ENCODE peak calls at places on chromosomes 3 and 15, in seven cellular contexts. I is adrenal gland, V is fibroblast of lung, C is mesendoderm, H is adipocyte, L is aorta, W is astrocyte. K is an unnamed sample.

GRCh38 chr3:43689766-43690399 is 855 bp upstream of the ABHD5 start:
- DNase-seq in L (no peak), V (no peak), I (peak; percentile 27), C (no peak), H (no peak), W (no peak), K (no peak)

GRCh38 chr3:87997298-87997697 is 61.5 kb downstream of the CGGBP1 start:
- DNase-seq in C (no peak), I (peak; percentile 25), W (no peak), V (no peak), H (no peak), L (no peak), K (no peak)

GRCh38 chr3:30308131-30308530 is 298.3 kb upstream of the TGFBR2 start:
- DNase-seq in C (no peak), H (peak; percentile 66), L (no peak), W (no peak), V (peak; percentile 81), I (no peak), K (no peak)

GRCh38 chr15:52680041-52680391 is 828 bp upstream of the ATOSA start:
- DNase-seq in L (no peak), W (peak; percentile 11), V (peak; percentile 22), I (no peak), C (no peak), H (peak; percentile 72), K (no peak)

GRCh38 chr3:4065080-4065479 is 238.1 kb upstream of the SETMAR start:
- DNase-seq in C (no peak), W (no peak), V (no peak), H (no peak), L (no peak), I (no peak), K (no peak)

GRCh38 chr3:181329024-181329423 is 339.5 kb upstream of the DNAJC19 start:
- DNase-seq in C (no peak), H (no peak), W (no peak), I (no peak), L (no peak), V (no peak), K (no peak)

GRCh38 chr3:32077260-32078084 is 28.9 kb upstream of the GPD1L start:
- DNase-seq in C (no peak), W (no peak), V (peak; percentile 53), I (no peak), H (no peak), L (no peak), K (peak; percentile 64)

GRCh38 chr3:3305087-3305486 is 125.6 kb upstream of the CRBN start:
- DNase-seq in V (no peak), H (no peak), C (no peak), W (no peak), I (no peak), L (no peak), K (no peak)

GRCh38 chr15:26521142-26521541 is 251.7 kb downstream of the GABRB3 start:
- DNase-seq in L (no peak), V (no peak), I (no peak), C (no peak), H (no peak), W (no peak), K (no peak)

GRCh38 chr3:171195686-171196085 is 169.2 kb upstream of the SLC2A2 start:
- DNase-seq in W (no peak), H (no peak), C (no peak), L (no peak), V (no peak), I (no peak), K (no peak)

GRCh38 chr3:80696280-80696679 is 928.5 kb upstream of the ROBO1 start:
- DNase-seq in V (no peak), L (no peak), H (no peak), W (no peak), I (no peak), C (peak; percentile 31), K (no peak)

GRCh38 chr3:134341391-134341790 is 32.9 kb downstream of the AMOTL2 start:
- DNase-seq in I (no peak), L (peak; percentile 19), C (no peak), V (no peak), H (no peak), W (no peak), K (no peak)

GRCh38 chr15:52261026-52261425 is 34.6 kb downstream of the MYO5C start:
- DNase-seq in I (no peak), C (no peak), V (no peak), L (no peak), W (no peak), H (no peak), K (no peak)

GRCh38 chr3:165206454-165207266 is 10.5 kb upstream of the SLITRK3 start:
- DNase-seq in I (peak; percentile 73), V (peak; percentile 81), W (peak; percentile 61), L (peak; percentile 91), H (peak; percentile 88), C (peak; percentile 88), K (no peak)

GRCh38 chr3:186225603-186226002 is 116.7 kb upstream of the ETV5 start:
- DNase-seq in I (no peak), L (no peak), W (no peak), H (no peak), V (no peak), C (no peak), K (no peak)

GRCh38 chr3:188261011-188261410 is 107.1 kb downstream of the LPP start:
- DNase-seq in L (no peak), H (no peak), I (no peak), V (no peak), C (no peak), W (no peak), K (no peak)

GRCh38 chr3:188262913-188263683 is 109.1 kb downstream of the LPP start:
- DNase-seq in I (peak; percentile 45), W (peak; percentile 94), V (peak; percentile 78), H (peak; percentile 51), C (no peak), L (peak; percentile 79), K (no peak)

GRCh38 chr3:188259611-188260010 is 105.7 kb downstream of the LPP start:
- DNase-seq in V (no peak), W (no peak), I (no peak), C (no peak), L (no peak), H (no peak), K (no peak)

GRCh38 chr3:188264231-188265213 is 110.6 kb downstream of the LPP start:
- DNase-seq in I (no peak), H (peak; percentile 46), V (peak; percentile 65), C (no peak), L (no peak), W (peak; percentile 69), K (no peak)

DNA sequence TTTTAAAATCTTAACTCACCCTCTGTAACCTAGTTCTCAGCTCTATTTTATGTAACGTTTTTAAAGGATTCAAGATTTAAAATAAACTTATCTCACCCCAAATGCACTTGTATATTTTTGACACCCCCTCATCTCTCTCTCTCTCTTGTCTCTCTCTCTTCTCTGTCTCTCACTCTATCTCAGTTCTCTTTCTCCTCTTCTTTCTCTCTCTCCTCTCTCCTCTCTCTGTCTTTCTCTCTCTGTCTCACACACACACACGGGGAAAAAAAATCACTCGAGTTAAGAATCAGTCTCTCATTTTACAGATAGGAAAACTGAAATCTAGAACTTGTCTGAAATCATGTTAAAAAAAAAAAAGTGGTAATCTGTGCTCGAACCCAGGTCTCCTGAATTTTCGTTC is 108.5 kb downstream of the LPP start:
- DNase-seq in V (no peak), C (no peak), W (no peak), L (no peak), H (no peak), I (no peak), K (no peak)
- H3K4me1 ChIP-seq in V (peaks cover 32% of the 10 kb centered on the region), C (peaks cover 8% of the 10 kb centered on the region), W (peaks cover 68% of the 10 kb centered on the region), L (peaks cover 11% of the 10 kb centered on the region), H (peaks cover 58% of the 10 kb centered on the region), I (peaks cover 9% of the 10 kb centered on the region), K (peaks cover 50% of the 10 kb centered on the region)

DNA sequence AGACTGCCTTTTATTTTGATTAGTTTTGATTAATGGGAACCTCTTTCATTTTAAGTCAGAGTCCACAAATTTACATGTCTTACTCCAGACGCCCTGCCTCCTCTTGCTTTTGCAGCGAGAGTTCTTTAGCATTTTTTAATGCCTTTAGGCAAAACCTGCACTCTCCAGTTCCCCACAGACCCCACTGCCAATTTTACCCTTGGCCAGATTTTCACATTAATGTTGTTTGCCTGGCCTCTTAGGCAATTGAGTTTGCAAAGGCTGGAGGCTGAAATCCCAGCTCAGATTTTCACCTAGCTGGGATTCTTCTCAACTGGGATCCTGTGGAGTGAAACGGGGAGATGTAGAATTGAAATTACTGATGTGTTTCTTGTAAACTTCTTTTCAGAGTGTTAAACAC is 85.8 kb downstream of the GAP43 start:
- DNase-seq in C (no peak), V (no peak), I (no peak), L (no peak), W (no peak), H (no peak), K (no peak)
- H3K4me1 ChIP-seq in C (no peaks in the 10 kb centered on the region), V (no peaks in the 10 kb centered on the region), I (peaks cover 6% of the 10 kb centered on the region), L (no peaks in the 10 kb centered on the region), W (peaks cover 8% of the 10 kb centered on the region), H (peaks cover 29% of the 10 kb centered on the region), K (no peaks in the 10 kb centered on the region)

GRCh38 chr3:100073049-100073422 is 41.3 kb downstream of the FILIP1L start:
- DNase-seq in L (no peak), W (no peak), C (no peak), V (no peak), H (no peak), I (no peak), K (no peak)

GRCh38 chr3:100072328-100073048 is 41.8 kb downstream of the FILIP1L start:
- DNase-seq in W (no peak), L (no peak), C (no peak), V (peak; percentile 63), I (no peak), H (peak; percentile 52), K (no peak)

GRCh38 chr3:100067589-100067988 is 46.7 kb downstream of the FILIP1L start:
- DNase-seq in I (no peak), C (no peak), H (no peak), L (no peak), V (no peak), W (no peak), K (no peak)

GRCh38 chr3:100068758-100069345 is 45.4 kb downstream of the FILIP1L start:
- DNase-seq in V (peak; percentile 82), H (peak; percentile 83), L (peak; percentile 93), I (peak; percentile 89), W (peak; percentile 67), C (peak; percentile 80), K (peak; percentile 86)

DNA sequence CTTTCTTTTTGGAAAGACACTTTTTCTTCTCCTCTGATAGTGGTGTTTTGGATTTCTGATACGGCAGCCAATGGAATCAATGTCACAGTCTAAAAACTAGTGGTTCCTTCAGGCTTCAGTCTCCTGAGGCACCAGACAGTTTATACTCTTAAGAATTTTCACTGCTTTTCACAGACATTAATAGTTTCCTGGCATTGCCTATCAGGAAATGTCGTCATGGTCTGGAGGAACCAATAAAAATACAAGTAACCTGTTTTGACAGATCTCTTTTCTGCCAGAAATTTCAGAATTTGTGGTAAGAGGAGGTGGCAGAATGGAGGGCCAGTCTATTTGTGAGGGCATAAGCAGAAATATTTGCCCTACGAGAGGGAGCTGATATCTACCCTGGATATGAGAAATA is 44.8 kb downstream of the FILIP1L start:
- DNase-seq in I (no peak), H (no peak), V (no peak), C (no peak), W (no peak), L (no peak), K (no peak)
- H3K4me1 ChIP-seq in I (no peaks in the 10 kb centered on the region), H (peaks cover 29% of the 10 kb centered on the region), V (peaks cover 7% of the 10 kb centered on the region), C (peaks cover 3% of the 10 kb centered on the region), W (peaks cover 16% of the 10 kb centered on the region), L (peaks cover 4% of the 10 kb centered on the region), K (no peaks in the 10 kb centered on the region)

DNA sequence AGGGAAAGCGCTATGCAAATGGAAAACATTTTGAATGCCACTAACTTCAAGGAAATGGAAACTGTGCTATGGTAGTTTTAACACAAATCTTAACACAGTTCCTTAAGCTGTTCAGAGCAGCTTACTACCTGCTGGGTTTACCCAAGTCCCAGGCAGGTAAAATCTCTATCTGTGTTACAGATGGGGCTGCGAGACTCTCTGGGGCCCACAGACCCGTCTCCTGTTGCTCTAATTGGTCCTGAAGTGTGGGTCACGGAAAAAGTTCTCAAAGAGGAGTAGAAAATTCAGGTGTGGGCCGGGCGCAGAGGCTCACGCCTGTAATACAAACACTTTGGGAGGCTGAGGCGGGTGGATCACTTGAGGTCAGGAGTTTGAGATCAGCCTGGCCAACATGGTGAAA is 16.9 kb upstream of the ZFYVE19 start:
- DNase-seq in H (no peak), L (peak; percentile 49), W (no peak), V (no peak), I (no peak), C (no peak), K (no peak)
- H3K4me1 ChIP-seq in H (peaks cover 28% of the 10 kb centered on the region), L (no peaks in the 10 kb centered on the region), W (peaks cover 38% of the 10 kb centered on the region), V (peaks cover 11% of the 10 kb centered on the region), I (peaks cover 4% of the 10 kb centered on the region), C (peaks cover 21% of the 10 kb centered on the region), K (no peaks in the 10 kb centered on the region)